ENCODE peak calls at places on chromosome 12, in eight cellular contexts. M is esophagus squamous epithelium, Q is mammary epithelial cell, F is fibroblast of lung, E is choroid plexus epithelial cell, L is WERI-Rb-1, J is BJ, B is astrocyte of the cerebellum. G is an unnamed sample.

GRCh38 chr12:38142974-38143373 is 173.6 kb upstream of the ALG10B start:
- DNase-seq in B (no peak), L (no peak), Q (no peak), F (no peak), M (no peak), J (no peak), E (no peak), G (no peak)

GRCh38 chr12:58888131-58888783 is 32.0 kb downstream of the LRIG3 start:
- DNase-seq in B (peak), J (no peak), M (no peak), L (peak), E (peak), F (peak), Q (peak), G (no peak)

GRCh38 chr12:4630262-4630661 is 18.6 kb downstream of the AKAP3 start:
- DNase-seq in L (no peak), B (no peak), E (no peak), J (no peak), M (no peak), F (no peak), Q (no peak), G (no peak)

GRCh38 chr12:5022465-5023061 is 21.1 kb upstream of the KCNA5 start:
- DNase-seq in M (no peak), J (no peak), F (peak), L (peak), B (peak), Q (peak), E (peak), G (peak)

GRCh38 chr12:3557136-3557697 is 66.2 kb downstream of the PRMT8 start:
- DNase-seq in J (no peak), F (no peak), L (no peak), Q (no peak), B (no peak), E (no peak), M (no peak), G (no peak)

GRCh38 chr12:19288603-19289244 is 150.6 kb upstream of the AEBP2 start:
- DNase-seq in Q (peak), L (no peak), J (no peak), F (peak), B (peak), E (peak), M (no peak), G (peak)

GRCh38 chr12:76470028-76470939 is 89.3 kb downstream of the OSBPL8 start:
- DNase-seq in J (peak), Q (peak), L (no peak), M (no peak), B (peak), E (peak), F (peak), G (no peak)

GRCh38 chr12:55073043-55074022 is 52.9 kb upstream of the OR9K2 start:
- DNase-seq in L (peak), B (peak), F (peak), Q (peak), J (no peak), E (peak), M (no peak), G (peak)

GRCh38 chr12:81992461-81992860 is 233.3 kb upstream of the PPFIA2 start:
- DNase-seq in M (no peak), J (no peak), E (peak), Q (no peak), F (no peak), B (no peak), L (peak), G (peak)

GRCh38 chr12:104903648-104904423 is 54.3 kb downstream of the SLC41A2 start:
- DNase-seq in B (peak), L (no peak), Q (no peak), J (no peak), E (peak), F (no peak), M (no peak), G (no peak)
- H3K4me3 ChIP-seq in B (no peak), L (no peak), Q (no peak), J (no peak), E (no peak), F (no peak), M (no peak), G (no peak)

DNA sequence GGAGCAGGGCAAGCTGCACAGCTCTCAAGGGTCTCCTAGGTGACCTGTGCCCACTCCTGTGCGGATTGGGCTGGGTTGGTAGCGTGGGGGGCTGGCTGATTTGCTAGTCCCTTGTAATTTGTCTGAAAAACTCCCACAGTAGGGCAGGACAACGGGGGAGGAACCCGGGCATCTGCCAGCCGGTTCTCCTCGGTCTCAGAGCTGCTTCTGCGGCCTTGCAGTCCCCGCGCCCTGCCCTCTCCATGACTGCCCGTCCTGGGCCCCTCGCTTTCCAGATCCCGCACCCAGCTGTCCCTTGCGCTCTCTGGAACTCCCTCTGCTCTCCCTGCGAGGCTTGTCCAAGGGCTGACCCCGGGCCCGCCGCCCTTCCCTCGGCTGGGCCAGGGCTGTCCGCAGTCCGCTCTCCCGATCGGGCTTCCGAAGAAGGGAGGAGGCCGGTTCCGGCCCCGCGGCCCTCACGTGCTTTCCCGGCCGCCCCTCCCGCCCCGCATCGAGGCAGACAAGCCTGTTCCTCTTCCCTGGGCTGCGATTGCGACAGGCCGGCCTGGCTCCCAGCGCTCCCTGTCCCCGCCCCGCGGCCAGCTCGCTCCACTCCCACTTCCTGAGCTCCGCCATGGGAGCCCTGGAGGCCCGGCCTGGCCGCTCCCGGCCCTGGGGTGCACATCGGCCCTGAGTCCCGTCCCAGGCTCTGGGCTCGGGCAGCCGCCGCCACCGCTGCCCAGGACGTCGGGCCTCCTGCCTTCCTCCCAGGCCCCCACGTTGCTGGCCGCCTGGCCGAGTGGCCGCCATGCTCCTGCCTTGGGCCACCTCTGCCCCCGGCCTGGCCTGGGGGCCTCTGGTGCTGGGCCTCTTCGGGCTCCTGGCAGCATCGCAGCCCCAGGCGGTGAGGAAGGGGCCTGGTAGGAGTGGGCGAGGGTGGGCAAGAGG is at the start of gene LTBR:
- DNase-seq in Q (peak), M (peak), J (peak), E (peak), L (no peak), F (peak), B (no peak), G (no peak)
- H3K4me3 ChIP-seq in Q (peak), M (peak), J (peak), E (peak), L (no peak), F (peak), B (peak), G (no peak)

GRCh38 chr12:53624956-53625355 is 1.2 kb downstream of the ATF7 start:
- DNase-seq in E (peak), M (no peak), B (no peak), J (no peak), F (no peak), L (no peak), Q (no peak), G (no peak)
- H3K4me3 ChIP-seq in E (peak), M (peak), B (peak), J (peak), F (peak), L (peak), Q (peak), G (peak)

GRCh38 chr12:45907955-45908354 is 82.4 kb downstream of the SCAF11 start:
- DNase-seq in Q (no peak), J (no peak), B (no peak), L (no peak), M (no peak), F (no peak), E (no peak), G (no peak)
- H3K4me3 ChIP-seq in Q (no peak), J (no peak), B (no peak), L (no peak), M (no peak), F (no peak), E (no peak), G (no peak)

DNA sequence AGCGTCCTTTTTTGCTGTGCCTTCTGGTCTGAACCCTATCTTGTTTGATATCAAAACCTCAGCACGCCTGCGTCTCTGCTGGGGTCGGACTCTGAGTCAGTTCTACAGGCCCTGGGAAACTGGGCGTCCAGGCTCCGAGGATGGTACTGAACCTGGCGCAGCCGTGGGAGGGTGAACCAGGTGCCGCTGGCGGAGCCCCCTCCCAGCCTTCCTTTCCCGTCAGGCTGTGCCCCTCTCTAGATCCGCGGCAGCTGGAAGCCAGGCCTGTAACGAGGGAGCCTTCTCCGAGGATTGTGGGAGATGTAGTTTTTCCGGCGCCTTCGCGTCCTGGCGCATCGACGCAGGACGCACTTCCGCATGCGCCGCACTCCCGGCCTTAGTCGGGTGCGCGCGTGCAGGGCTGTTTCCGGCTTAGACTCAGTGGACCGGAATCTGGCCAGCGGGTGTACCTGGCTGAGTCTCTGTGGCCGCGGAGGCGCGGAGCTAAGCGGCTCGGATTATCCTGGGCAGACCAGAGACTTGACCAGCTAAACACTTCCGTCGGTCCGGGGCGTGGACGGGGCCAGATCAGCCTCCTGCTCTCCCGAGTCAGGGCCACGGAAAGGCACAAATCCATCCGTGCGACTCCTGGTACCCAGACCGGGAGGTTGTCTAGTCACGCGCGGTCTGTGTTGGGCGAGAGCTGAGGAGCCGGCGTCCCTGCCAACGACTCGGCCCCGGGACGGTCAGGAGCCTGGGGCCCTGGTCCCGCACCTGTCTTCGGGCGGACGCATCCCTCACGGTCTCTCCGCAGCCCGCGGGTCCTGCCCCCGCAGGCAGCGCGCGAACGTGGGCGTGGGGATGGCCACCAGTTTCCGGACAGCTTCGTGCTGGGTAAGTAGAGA is at the start of gene ZNF26:
- DNase-seq in L (peak), Q (peak), J (peak), M (peak), E (peak), F (peak), B (peak), G (peak)
- H3K4me3 ChIP-seq in L (peak), Q (peak), J (peak), M (peak), E (peak), F (peak), B (peak), G (peak)

DNA sequence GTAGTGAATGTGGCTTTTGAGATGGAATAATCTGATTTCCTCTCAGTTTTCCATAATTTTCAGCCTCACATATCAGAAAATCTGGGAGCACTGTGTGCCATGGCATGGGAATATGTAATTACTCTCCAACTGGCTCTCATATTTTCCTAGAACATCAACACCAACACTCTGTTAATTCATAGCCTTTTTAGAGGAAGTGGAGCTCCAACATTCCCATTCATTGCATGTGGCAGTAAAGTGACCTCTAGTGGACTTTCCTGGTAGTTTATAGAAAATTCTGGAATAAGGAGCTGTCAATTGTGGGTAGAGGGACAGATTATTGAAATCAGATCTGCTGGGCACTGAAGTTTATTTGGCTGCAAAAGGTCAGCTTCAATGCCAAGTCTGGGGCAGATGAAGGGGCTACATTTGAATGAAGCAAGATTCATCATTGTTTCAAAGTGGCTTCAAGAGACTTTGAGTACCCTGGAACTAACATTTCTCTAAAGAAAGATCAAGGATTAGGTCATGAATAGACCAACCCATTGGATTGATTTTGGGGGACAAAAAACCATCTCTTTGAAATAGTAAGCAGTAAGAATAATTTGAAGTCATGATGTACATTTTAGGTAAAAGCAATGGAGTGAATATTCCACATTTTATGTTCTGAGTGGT is 23.6 kb upstream of the USP44 start:
- DNase-seq in J (no peak), F (peak), B (peak), E (peak), M (no peak), L (no peak), Q (peak), G (no peak)
- H3K4me3 ChIP-seq in J (no peak), F (no peak), B (no peak), E (no peak), M (no peak), L (no peak), Q (no peak), G (no peak)

G was measured in Jurkat, Clone E6-1.